ENCODE peak calls at places on chromosomes 13 and 19, in four cellular contexts. E is neural progenitor cell, U is HepG2, G is GM23338. M is an unnamed sample.

GRCh38 chr19:13190781-13191540 is 40.8 kb downstream of the IER2 start:
- DNase-seq in G (no peak), U (peak; percentile 90), E (no peak), M (no peak)

GRCh38 chr19:11059511-11060358 is 29.5 kb upstream of the LDLR start:
- DNase-seq in U (no peak), E (no peak), G (no peak), M (no peak)

GRCh38 chr19:41226053-41226873 is 7.2 kb downstream of the AXL start:
- DNase-seq in G (peak; percentile 81), U (peak; percentile 68), E (peak; percentile 75), M (peak; percentile 75)

GRCh38 chr19:28631931-28632330 is 581.0 kb downstream of the UQCRFS1 start:
- DNase-seq in G (no peak), E (no peak), U (no peak), M (no peak)

GRCh38 chr19:18943465-18943864 is 2.4 kb upstream of the HOMER3 start:
- DNase-seq in E (no peak), U (peak; percentile 29), G (no peak), M (no peak)

GRCh38 chr19:40686882-40687524 is 3.4 kb downstream of the NUMBL start:
- DNase-seq in E (no peak), U (no peak), G (no peak), M (no peak)

GRCh38 chr13:22765566-22765965 is 415.2 kb upstream of the SGCG start:
- DNase-seq in G (no peak), E (no peak), U (no peak), M (no peak)

GRCh38 chr19:12379732-12380443 is 14.4 kb upstream of the ZNF442 start:
- DNase-seq in E (no peak), G (peak; percentile 17), U (no peak), M (no peak)

GRCh38 chr13:28494861-28495585 is at the start of gene FLT1:
- DNase-seq in G (peak; percentile 93), U (no peak), E (peak; percentile 80), M (no peak)

GRCh38 chr19:12946092-12946845 is 607 bp downstream of the RAD23A start:
- DNase-seq in U (peak; percentile 71), G (peak; percentile 95), E (peak; percentile 94), M (peak; percentile 73)

GRCh38 chr19:23075031-23075733 is 41.6 kb upstream of the ZNF730 start:
- DNase-seq in U (no peak), E (peak; percentile 93), G (peak; percentile 96), M (peak; percentile 53)

GRCh38 chr13:74027161-74027779 is 106.9 kb downstream of the KLF12 start:
- DNase-seq in G (no peak), E (no peak), U (no peak), M (no peak)

GRCh38 chr19:13130886-13131490 is 12.9 kb downstream of the NACC1 start:
- DNase-seq in U (no peak), E (no peak), G (no peak), M (no peak)

GRCh38 chr13:44368062-44368591 is 5.5 kb upstream of the SERP2 start:
- DNase-seq in U (no peak), G (no peak), E (no peak), M (no peak)

GRCh38 chr13:105345116-105345515 is 1190.3 kb downstream of the EFNB2 start:
- DNase-seq in G (no peak), U (no peak), E (no peak), M (no peak)

GRCh38 chr19:4902796-4903195 is at the start of gene ARRDC5:
- DNase-seq in E (no peak), G (no peak), U (no peak), M (no peak)

GRCh38 chr19:37692956-37693660 is 26.5 kb downstream of the ZNF607 start:
- DNase-seq in U (peak; percentile 7), G (no peak), E (no peak), M (no peak)

GRCh38 chr19:33460221-33460908 is 61.2 kb downstream of the PEPD start:
- DNase-seq in U (no peak), G (no peak), E (no peak), M (no peak)

GRCh38 chr19:41999878-42000208 is 5.8 kb upstream of the ATP1A3 start:
- DNase-seq in U (no peak), E (no peak), G (no peak), M (no peak)

GRCh38 chr13:31951215-31951678 is 80.3 kb upstream of the FRY start:
- DNase-seq in G (no peak), E (no peak), U (no peak), M (peak; percentile 76)

GRCh38 chr13:41742917-41743552 is 217.9 kb downstream of the VWA8 start:
- DNase-seq in E (no peak), U (no peak), G (no peak), M (peak; percentile 1)

GRCh38 chr19:3383121-3383722 is 16.8 kb downstream of the NFIC start:
- DNase-seq in U (no peak), G (no peak), E (no peak), M (no peak)

GRCh38 chr19:45524575-45525129 is 17.4 kb downstream of the VASP start:
- DNase-seq in E (no peak), U (no peak), G (no peak), M (no peak)

GRCh38 chr13:67967031-67967430 is 736.9 kb upstream of the PCDH9 start:
- DNase-seq in E (no peak), G (no peak), U (no peak), M (no peak)

GRCh38 chr13:30333601-30334000 is 26.2 kb upstream of the KATNAL1 start:
- DNase-seq in G (no peak), E (no peak), U (no peak), M (no peak)

GRCh38 chr19:29662604-29663404 is 2.5 kb upstream of the PLEKHF1 start:
- DNase-seq in U (no peak), E (no peak), G (no peak), M (peak; percentile 61)

GRCh38 chr19:43518051-43518450 is 8.9 kb downstream of the ETHE1 start:
- DNase-seq in G (no peak), E (no peak), U (no peak), M (no peak)

GRCh38 chr19:58547323-58548312 is 3.8 kb downstream of the TRIM28 start:
- DNase-seq in G (no peak), E (no peak), U (no peak), M (no peak)

GRCh38 chr13:47908200-47908902 is 92.7 kb downstream of the SUCLA2 start:
- DNase-seq in G (no peak), E (no peak), U (peak; percentile 89), M (peak; percentile 23)

GRCh38 chr19:43380771-43381386 is 27.4 kb downstream of the CD177 start:
- DNase-seq in E (no peak), U (peak; percentile 34), G (no peak), M (no peak)

GRCh38 chr13:44404261-44405139 is 30.9 kb downstream of the SERP2 start:
- DNase-seq in G (peak; percentile 46), E (peak; percentile 40), U (peak; percentile 93), M (no peak)

GRCh38 chr19:3908266-3909054 is 24.4 kb upstream of the NMRK2 start:
- DNase-seq in E (no peak), G (no peak), U (no peak), M (no peak)

GRCh38 chr19:16537111-16537510 is 5.1 kb downstream of the CHERP start:
- DNase-seq in G (no peak), U (no peak), E (no peak), M (no peak)

DNA sequence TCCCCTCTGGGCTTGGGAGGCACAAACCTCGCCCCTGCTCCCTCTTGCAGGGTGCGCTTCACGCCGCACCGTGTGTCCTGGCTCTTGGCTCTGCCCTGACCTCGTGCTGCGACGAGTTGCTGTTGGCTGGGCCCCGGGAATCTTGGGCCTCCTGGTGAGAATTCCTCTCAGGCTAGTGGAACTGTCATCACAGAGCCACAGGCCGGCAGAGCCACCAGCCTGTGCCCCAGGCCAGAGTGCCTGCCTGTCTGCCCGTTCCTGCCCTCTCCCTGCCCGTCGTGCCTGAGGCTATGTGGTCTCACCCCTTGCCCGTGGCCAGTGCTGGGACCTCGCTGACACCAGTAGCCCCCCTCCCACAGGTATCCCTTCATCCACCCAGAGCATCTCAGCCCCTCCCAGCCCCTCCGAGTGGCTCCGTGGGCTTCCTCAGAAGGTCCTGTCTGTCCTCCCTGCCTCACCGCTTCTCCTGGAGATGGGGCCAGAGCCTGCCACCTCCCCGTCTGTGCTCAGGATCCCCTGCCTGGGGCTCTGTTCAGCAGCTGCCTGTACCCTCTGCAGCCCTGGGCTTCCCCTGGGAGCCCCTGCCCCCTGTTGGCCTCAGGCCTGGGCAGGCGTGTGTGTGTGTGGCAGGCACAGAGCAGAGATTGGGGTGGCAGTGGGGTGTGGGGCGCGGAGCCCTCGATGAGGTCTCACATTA is 13.3 kb downstream of the NDUFB7 start:
- DNase-seq in E (no peak), G (no peak), U (no peak), M (no peak)
- H4K20me1 ChIP-seq in E (peaks cover 92% of the 10 kb centered on the region), G (peaks cover 6% of the 10 kb centered on the region), U (no peaks in the 10 kb centered on the region), M (peaks cover 40% of the 10 kb centered on the region)

DNA sequence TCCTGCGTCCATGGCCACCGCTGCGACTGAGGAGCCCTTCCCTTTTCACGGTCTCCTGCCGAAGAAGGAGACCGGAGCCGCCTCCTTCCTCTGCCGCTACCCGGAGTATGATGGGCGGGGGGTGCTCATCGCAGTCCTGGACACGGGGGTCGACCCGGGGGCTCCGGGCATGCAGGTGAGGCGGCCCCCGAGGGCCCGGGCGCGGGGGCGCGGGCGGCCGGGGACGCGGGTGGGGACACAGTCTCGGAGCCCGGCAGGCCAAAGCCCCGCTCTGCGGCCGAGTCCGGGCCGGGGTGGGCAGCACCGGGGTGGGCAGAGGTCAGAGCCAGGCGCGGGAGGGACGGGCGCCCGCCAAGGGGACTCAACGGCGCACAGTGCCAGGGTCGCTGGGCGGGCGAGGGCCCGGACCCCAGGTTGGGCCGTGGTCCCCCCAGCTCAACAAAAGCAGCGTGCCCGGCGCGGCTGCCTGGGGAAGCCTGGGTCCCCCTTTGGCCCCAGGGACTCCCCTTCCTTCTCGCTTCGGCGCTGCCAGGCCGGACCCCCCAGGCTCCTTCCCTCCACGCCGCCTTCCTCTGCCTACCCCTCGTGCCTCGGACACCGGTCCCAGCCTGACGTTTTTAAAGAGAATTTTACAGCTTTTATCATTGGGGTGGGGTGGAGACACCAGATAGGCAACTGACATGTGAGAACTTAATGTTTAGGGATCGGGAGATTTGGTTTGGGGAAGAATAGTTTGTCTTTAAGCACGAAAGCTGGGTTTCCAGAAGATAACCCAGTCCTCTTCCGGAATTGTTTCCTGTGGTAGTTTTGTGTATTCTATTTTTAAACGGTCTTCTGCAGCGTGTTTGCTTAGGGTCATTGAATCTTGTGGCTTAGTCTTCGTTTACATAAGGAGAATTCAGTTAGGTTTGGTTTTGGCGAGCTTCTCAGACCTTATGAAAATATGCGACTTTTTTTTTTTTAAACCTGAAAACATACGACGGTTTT is 536 bp downstream of the TPP2 start:
- DNase-seq in E (peak; percentile 42), U (no peak), G (peak; percentile 31), M (peak; percentile 6)
- H3K4me1 ChIP-seq in E (peaks cover 41% of the 10 kb centered on the region), U (peaks cover 43% of the 10 kb centered on the region), G (peaks cover 59% of the 10 kb centered on the region), M (peaks cover 35% of the 10 kb centered on the region)

GRCh38 chr13:99976502-99977115 is 5.0 kb upstream of the ZIC2 start:
- DNase-seq in U (no peak), G (no peak), E (no peak), M (no peak)
- TF ChIP-seq EZH2 in U (no peak), G (no peak), E (no peak), M (no peak)

GRCh38 chr19:6222884-6223283 is 56.9 kb downstream of the MLLT1 start:
- DNase-seq in E (no peak), U (no peak), G (no peak), M (no peak)

GRCh38 chr19:6223461-6224307 is 56.1 kb downstream of the MLLT1 start:
- DNase-seq in U (no peak), G (no peak), E (no peak), M (no peak)

GRCh38 chr19:6226012-6226411 is 53.8 kb downstream of the MLLT1 start:
- DNase-seq in U (no peak), G (no peak), E (no peak), M (no peak)

GRCh38 chr19:6225232-6225635 is 54.5 kb downstream of the MLLT1 start:
- DNase-seq in U (no peak), E (no peak), G (no peak), M (no peak)

GRCh38 chr19:6224308-6224675 is 55.5 kb downstream of the MLLT1 start:
- DNase-seq in E (no peak), G (no peak), U (no peak), M (no peak)
- H4K20me1 ChIP-seq in E (peaks cover 24% of the 10 kb centered on the region), G (peaks cover 6% of the 10 kb centered on the region), U (no peaks in the 10 kb centered on the region), M (peaks cover 6% of the 10 kb centered on the region)

GRCh38 chr19:8452446-8453123 is 7.8 kb downstream of the HNRNPM start:
- DNase-seq in E (no peak), G (no peak), U (no peak), M (no peak)
- H3K4me1 ChIP-seq in E (peaks cover 47% of the 10 kb centered on the region), G (peaks cover 80% of the 10 kb centered on the region), U (peaks cover 75% of the 10 kb centered on the region), M (peaks cover 42% of the 10 kb centered on the region)